ENCODE peak calls at places on chromosome 4, in ten cellular contexts. M, Q, H, S, X, A, N, U, W and P are unnamed samples.

GRCh38 chr4:1363540-1363939 is 16.5 kb downstream of the UVSSA start:
- DNase-seq in M (no peak), Q (no peak), H (no peak), S (no peak), X (no peak), A (no peak), N (no peak), U (no peak), W (no peak), P (no peak)

GRCh38 chr4:48518143-48518542 is 28.1 kb downstream of the ZAR1 start:
- DNase-seq in M (no peak), Q (no peak), H (no peak), S (no peak), X (no peak), A (no peak), N (no peak), U (no peak), W (no peak), P (no peak)

GRCh38 chr4:130359537-130359936 is 1263.6 kb downstream of the C4orf33 start:
- DNase-seq in M (peak; percentile 51), Q (no peak), H (no peak), S (no peak), X (no peak), A (no peak), N (no peak), U (no peak), W (no peak), P (peak; percentile 37)

GRCh38 chr4:150746156-150746555 is 164.2 kb downstream of the MAB21L2 start:
- DNase-seq in M (no peak), Q (no peak), H (peak; percentile 21), S (no peak), X (no peak), A (no peak), N (no peak), U (no peak), W (no peak), P (no peak)

GRCh38 chr4:136316961-136317360 is 1215.3 kb downstream of the PCDH18 start:
- DNase-seq in M (no peak), Q (no peak), H (no peak), S (no peak), X (no peak), A (no peak), N (no peak), U (no peak), W (no peak), P (no peak)

GRCh38 chr4:83121246-83121645 is 6.7 kb upstream of the PLAC8 start:
- DNase-seq in M (no peak), Q (no peak), H (no peak), S (no peak), X (no peak), A (no peak), N (no peak), U (no peak), W (no peak), P (no peak)

GRCh38 chr4:8674311-8674885 is 81.8 kb downstream of the CPZ start:
- DNase-seq in M (no peak), Q (no peak), H (no peak), S (no peak), X (no peak), A (no peak), N (no peak), U (no peak), W (no peak), P (no peak)

GRCh38 chr4:139563515-139563914 is 7.5 kb upstream of the SETD7 start:
- DNase-seq in M (no peak), Q (no peak), H (no peak), S (no peak), X (no peak), A (no peak), N (no peak), U (no peak), W (no peak), P (no peak)

GRCh38 chr4:85787133-85787532 is 312.2 kb downstream of the ARHGAP24 start:
- DNase-seq in M (no peak), Q (no peak), H (peak; percentile 82), S (no peak), X (no peak), A (no peak), N (no peak), U (no peak), W (no peak), P (no peak)

GRCh38 chr4:138222041-138222440 is 20.1 kb downstream of the SLC7A11 start:
- DNase-seq in M (no peak), Q (no peak), H (peak; percentile 45), S (peak; percentile 90), X (no peak), A (no peak), N (no peak), U (no peak), W (no peak), P (no peak)

GRCh38 chr4:184818216-184818564 is 7.6 kb downstream of the ACSL1 start:
- DNase-seq in M (no peak), Q (peak; percentile 59), H (no peak), S (no peak), X (no peak), A (no peak), N (no peak), U (no peak), W (no peak), P (no peak)

GRCh38 chr4:153497091-153497531 is 31.0 kb downstream of the TMEM131L start:
- DNase-seq in M (peak; percentile 80), Q (no peak), H (peak; percentile 64), S (no peak), X (no peak), A (no peak), N (no peak), U (no peak), W (peak; percentile 31), P (no peak)

GRCh38 chr4:148162554-148162953 is 279.7 kb downstream of the NR3C2 start:
- DNase-seq in M (no peak), Q (no peak), H (no peak), S (no peak), X (no peak), A (no peak), N (no peak), U (no peak), W (no peak), P (peak; percentile 42)

GRCh38 chr4:26048962-26049361 is 134.9 kb downstream of the SMIM20 start:
- DNase-seq in M (no peak), Q (no peak), H (no peak), S (no peak), X (no peak), A (no peak), N (no peak), U (no peak), W (no peak), P (no peak)

GRCh38 chr4:17694552-17694951 is 80.1 kb downstream of the MED28 start:
- DNase-seq in M (no peak), Q (no peak), H (no peak), S (no peak), X (no peak), A (no peak), N (no peak), U (no peak), W (no peak), P (no peak)

GRCh38 chr4:73944061-73944875 is 37.6 kb downstream of the PF4 start:
- DNase-seq in M (peak; percentile 75), Q (no peak), H (no peak), S (no peak), X (no peak), A (no peak), N (no peak), U (no peak), W (no peak), P (peak; percentile 54)

GRCh38 chr4:8333726-8334460 is 64.3 kb downstream of the HTRA3 start:
- DNase-seq in M (no peak), Q (no peak), H (no peak), S (no peak), X (peak; percentile 9), A (no peak), N (no peak), U (no peak), W (no peak), P (no peak)

GRCh38 chr4:41963105-41963504 is 18.5 kb upstream of the DCAF4L1 start:
- DNase-seq in M (peak; percentile 38), Q (no peak), H (peak; percentile 29), S (no peak), X (no peak), A (no peak), N (no peak), U (no peak), W (no peak), P (peak; percentile 19)

GRCh38 chr4:130722370-130722769 is 1626.4 kb downstream of the C4orf33 start:
- DNase-seq in M (peak; percentile 87), Q (no peak), H (no peak), S (no peak), X (no peak), A (no peak), N (no peak), U (no peak), W (no peak), P (no peak)

GRCh38 chr4:119303587-119304305 is 18.2 kb downstream of the FABP2 start:
- DNase-seq in M (no peak), Q (no peak), H (no peak), S (no peak), X (no peak), A (no peak), N (no peak), U (no peak), W (no peak), P (no peak)

GRCh38 chr4:6869944-6870343 is 39.7 kb upstream of the TBC1D14 start:
- DNase-seq in M (no peak), Q (no peak), H (no peak), S (no peak), X (no peak), A (no peak), N (no peak), U (no peak), W (no peak), P (no peak)

GRCh38 chr4:41880840-41881831 is 54.1 kb upstream of the TMEM33 start:
- DNase-seq in M (peak; percentile 49), Q (no peak), H (peak; percentile 41), S (no peak), X (no peak), A (no peak), N (no peak), U (no peak), W (no peak), P (peak; percentile 36)

GRCh38 chr4:155444695-155445094 is 67.9 kb upstream of the MAP9 start:
- DNase-seq in M (no peak), Q (no peak), H (no peak), S (no peak), X (no peak), A (no peak), N (no peak), U (no peak), W (no peak), P (peak; percentile 48)

GRCh38 chr4:40516651-40517050 is 113.0 kb downstream of the RBM47 start:
- DNase-seq in M (no peak), Q (no peak), H (no peak), S (no peak), X (no peak), A (no peak), N (no peak), U (no peak), W (no peak), P (no peak)

GRCh38 chr4:3322059-3322550 is 29.3 kb downstream of the RGS12 start:
- DNase-seq in M (no peak), Q (no peak), H (no peak), S (no peak), X (peak; percentile 31), A (no peak), N (peak; percentile 30), U (no peak), W (no peak), P (peak; percentile 72)

GRCh38 chr4:153115322-153116100 is 88.7 kb upstream of the TRIM2 start:
- DNase-seq in M (no peak), Q (peak; percentile 16), H (peak; percentile 92), S (peak; percentile 78), X (peak; percentile 65), A (peak; percentile 65), N (no peak), U (peak; percentile 34), W (peak; percentile 58), P (no peak)

GRCh38 chr4:25823632-25824031 is 39.2 kb downstream of the SEL1L3 start:
- DNase-seq in M (no peak), Q (no peak), H (no peak), S (no peak), X (no peak), A (no peak), N (no peak), U (no peak), W (no peak), P (no peak)

GRCh38 chr4:95000076-95000648 is 242.4 kb downstream of the BMPR1B start:
- DNase-seq in M (no peak), Q (no peak), H (no peak), S (no peak), X (no peak), A (no peak), N (no peak), U (no peak), W (no peak), P (no peak)